ENCODE peak calls at places on chromosomes 13 and 19, in seven cellular contexts. J, E, P, B, I, R and O are unnamed samples.
A peak's percentile ranks its signal among the peaks of the same experiment; 100 is the strongest.

GRCh38 chr19:4694211-4694987 is 24.3 kb upstream of the MYDGF start:
- DNase-seq in J (no peak), E (peak; percentile 99), P (peak; percentile 83), B (peak; percentile 79), I (no peak), R (peak; percentile 99), O (peak; percentile 96)

GRCh38 chr19:58385313-58386165 is 1.5 kb upstream of the RPS5 start:
- DNase-seq in J (no peak), E (no peak), P (no peak), B (peak; percentile 53), I (no peak), R (no peak), O (no peak)

GRCh38 chr19:1094978-1095701 is at the start of gene POLR2E:
- DNase-seq in J (peak; percentile 98), E (peak; percentile 90), P (peak; percentile 99), B (peak; percentile 100), I (peak; percentile 99), R (peak; percentile 92), O (peak; percentile 98)

GRCh38 chr13:47017476-47017875 is 120.6 kb upstream of the HTR2A start:
- DNase-seq in J (no peak), E (no peak), P (peak; percentile 29), B (no peak), I (no peak), R (no peak), O (no peak)

GRCh38 chr13:86729206-86729605 is 930.0 kb upstream of the SLITRK6 start:
- DNase-seq in J (no peak), E (no peak), P (no peak), B (no peak), I (no peak), R (no peak), O (no peak)

GRCh38 chr13:50990540-50991506 is 81.2 kb downstream of the RNASEH2B start:
- DNase-seq in J (peak; percentile 34), E (no peak), P (peak; percentile 72), B (no peak), I (peak; percentile 46), R (no peak), O (no peak)

GRCh38 chr13:27631156-27631555 is 9.5 kb downstream of the POLR1D start:
- DNase-seq in J (no peak), E (peak; percentile 51), P (no peak), B (no peak), I (no peak), R (no peak), O (no peak)

GRCh38 chr19:56383826-56384605 is 9.3 kb downstream of the ZNF582 start:
- DNase-seq in J (no peak), E (peak; percentile 92), P (no peak), B (no peak), I (no peak), R (no peak), O (peak; percentile 34)

GRCh38 chr13:51502206-51502651 is 49.4 kb upstream of the INTS6 start:
- DNase-seq in J (no peak), E (peak; percentile 79), P (no peak), B (no peak), I (no peak), R (no peak), O (peak; percentile 45)

GRCh38 chr13:80022146-80022545 is 318.8 kb downstream of the SPRY2 start:
- DNase-seq in J (peak; percentile 7), E (no peak), P (no peak), B (no peak), I (no peak), R (no peak), O (no peak)

GRCh38 chr19:11324748-11325389 is 14.6 kb downstream of the RAB3D start:
- DNase-seq in J (peak; percentile 19), E (no peak), P (no peak), B (no peak), I (no peak), R (no peak), O (no peak)

GRCh38 chr13:40232321-40232720 is 434.1 kb downstream of the FOXO1 start:
- DNase-seq in J (no peak), E (no peak), P (no peak), B (no peak), I (no peak), R (no peak), O (no peak)

GRCh38 chr13:30107536-30108136 is 199.7 kb downstream of the KATNAL1 start:
- DNase-seq in J (no peak), E (peak; percentile 86), P (no peak), B (no peak), I (no peak), R (no peak), O (peak; percentile 54)

GRCh38 chr19:10808937-10809655 is 26.9 kb downstream of the TMED1 start:
- DNase-seq in J (no peak), E (peak; percentile 84), P (peak; percentile 60), B (no peak), I (no peak), R (peak; percentile 80), O (peak; percentile 50)

GRCh38 chr13:21316376-21316775 is 139.9 kb downstream of the MRPL57 start:
- DNase-seq in J (no peak), E (no peak), P (no peak), B (no peak), I (no peak), R (no peak), O (no peak)

GRCh38 chr13:100532836-100533435 is 55.7 kb downstream of the GGACT start:
- DNase-seq in J (no peak), E (no peak), P (no peak), B (no peak), I (no peak), R (no peak), O (no peak)

GRCh38 chr19:8310342-8311055 is 2.3 kb upstream of the CD320 start:
- DNase-seq in J (no peak), E (no peak), P (no peak), B (no peak), I (no peak), R (no peak), O (peak; percentile 0)

GRCh38 chr19:55913643-55914268 is 18.4 kb downstream of the NLRP13 start:
- DNase-seq in J (peak; percentile 23), E (no peak), P (no peak), B (no peak), I (no peak), R (no peak), O (no peak)

GRCh38 chr13:77859450-77859849 is 59.2 kb downstream of the EDNRB start:
- DNase-seq in J (no peak), E (no peak), P (peak; percentile 92), B (no peak), I (no peak), R (no peak), O (no peak)

GRCh38 chr13:114099918-114100445 is 32.4 kb downstream of the RASA3 start:
- DNase-seq in J (peak; percentile 59), E (peak; percentile 40), P (peak; percentile 46), B (peak; percentile 57), I (no peak), R (no peak), O (no peak)

GRCh38 chr13:101382086-101382485 is 34.2 kb downstream of the NALCN start:
- DNase-seq in J (no peak), E (no peak), P (no peak), B (no peak), I (no peak), R (no peak), O (no peak)

GRCh38 chr19:11570039-11570462 is 7.4 kb downstream of the ACP5 start:
- DNase-seq in J (peak; percentile 52), E (no peak), P (no peak), B (no peak), I (no peak), R (no peak), O (no peak)

GRCh38 chr13:23399254-23399796 is 34.2 kb downstream of the SACS start:
- DNase-seq in J (no peak), E (no peak), P (no peak), B (no peak), I (no peak), R (no peak), O (no peak)

GRCh38 chr13:111344471-111345191 is 24.2 kb downstream of the TEX29 start:
- DNase-seq in J (no peak), E (peak; percentile 42), P (peak; percentile 29), B (no peak), I (peak; percentile 29), R (peak; percentile 23), O (peak; percentile 29)

GRCh38 chr19:2261438-2262172 is 5.4 kb upstream of the JSRP1 start:
- DNase-seq in J (peak; percentile 49), E (no peak), P (peak; percentile 51), B (peak; percentile 68), I (peak; percentile 55), R (no peak), O (no peak)
- TF ChIP-seq CTCF in J (peak; percentile 67), E (peak; percentile 60), P (peak; percentile 77), B (peak; percentile 63), I (peak; percentile 66), R (peak; percentile 34), O (peak; percentile 81)

DNA sequence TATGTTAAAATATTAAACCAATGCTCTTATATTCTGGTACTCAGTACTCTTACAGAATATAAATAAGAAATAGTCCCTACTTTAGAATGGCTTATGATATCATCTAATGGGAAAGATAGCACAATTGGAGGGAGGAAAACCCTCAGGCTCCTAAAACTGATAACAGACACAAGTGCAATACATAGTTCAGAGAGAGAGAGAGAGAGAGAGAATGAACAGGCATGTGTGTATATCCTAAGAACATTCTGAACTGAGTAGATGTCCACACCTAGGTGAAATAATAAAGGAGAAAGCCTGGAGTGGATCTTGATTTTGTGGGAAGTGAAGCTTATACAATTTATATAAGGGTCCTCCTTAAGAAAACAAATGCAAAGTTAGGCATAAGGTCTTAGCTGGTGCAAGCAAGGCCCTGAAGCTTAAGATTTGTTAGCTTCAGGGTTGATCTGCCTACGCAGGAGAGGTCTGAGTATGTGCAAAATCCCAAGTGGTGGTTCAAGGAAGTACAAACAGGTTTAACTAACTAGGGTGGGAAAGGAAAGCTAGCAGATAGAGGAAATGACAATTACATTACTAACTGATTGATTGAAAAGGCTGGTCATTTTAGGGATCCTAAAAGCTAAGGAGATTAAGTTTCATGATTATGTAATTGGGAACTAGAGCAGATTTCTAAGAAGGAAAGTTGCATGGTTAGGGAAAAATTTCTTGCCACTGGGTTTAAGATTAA is 53.3 kb downstream of the SOX21 start:
- DNase-seq in J (no peak), E (peak; percentile 21), P (no peak), B (no peak), I (no peak), R (no peak), O (no peak)
- TF ChIP-seq CTCF in J (no peak), E (no peak), P (no peak), B (no peak), I (peak; percentile 29), R (no peak), O (peak; percentile 43)

GRCh38 chr13:98473135-98473791 is 103.6 kb downstream of the STK24 start:
- DNase-seq in J (no peak), E (no peak), P (no peak), B (no peak), I (no peak), R (no peak), O (no peak)
- TF ChIP-seq CTCF in J (no peak), E (no peak), P (no peak), B (no peak), I (no peak), R (no peak), O (no peak)

DNA sequence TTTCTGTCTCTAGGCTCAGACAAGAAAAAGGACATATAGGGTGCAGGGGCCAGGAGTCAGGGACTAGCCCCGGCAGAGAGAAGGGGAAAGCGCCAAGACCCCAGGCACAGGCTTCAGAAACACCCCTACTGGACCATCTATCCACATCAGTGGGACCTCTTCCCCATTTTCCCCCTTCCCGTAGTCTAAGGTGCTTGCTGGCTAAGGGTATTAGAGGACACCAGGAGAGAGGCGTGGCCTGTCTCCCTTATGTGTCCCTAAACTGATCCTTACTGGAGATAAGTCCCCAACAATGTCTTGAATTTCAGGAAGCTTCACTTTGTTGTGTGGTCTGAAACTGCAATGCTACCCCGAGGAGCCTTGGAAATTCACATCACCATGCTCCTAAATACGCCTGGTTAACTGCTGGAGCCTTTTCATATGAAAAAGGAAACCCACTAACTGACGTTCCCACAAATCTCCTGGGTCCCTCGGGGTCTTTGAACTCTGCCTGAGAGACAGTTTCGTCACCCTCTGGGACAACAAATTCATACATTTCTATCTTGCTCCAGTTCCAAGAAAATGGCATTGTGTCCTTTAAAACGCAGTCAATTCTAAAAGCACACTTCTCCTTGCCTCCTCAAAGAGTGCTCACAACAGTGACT is 197.7 kb downstream of the COL4A1 start:
- DNase-seq in J (no peak), E (no peak), P (no peak), B (no peak), I (no peak), R (no peak), O (no peak)
- TF ChIP-seq CTCF in J (no peak), E (no peak), P (no peak), B (no peak), I (no peak), R (peak; percentile 31), O (peak; percentile 6)